ENCODE peak calls at places on chromosomes 12 and 14, in eight cellular contexts. X is fibroblast of pulmonary artery; T is naive thymus-derived CD4-positive, alpha-beta T cell; D is neuronal stem cell; Q is BJ; K is dorsolateral prefrontal cortex; P is AG10803; O is astrocyte. V is an unnamed sample.

GRCh38 chr12:2977776-2978175 is 18.6 kb downstream of the TEAD4 start:
- DNase-seq in D (no peak), K (no peak), T (no peak), X (no peak), Q (no peak), O (no peak), P (no peak), V (no peak)

GRCh38 chr14:39246618-39247017 is 12.9 kb downstream of the MIA2 start:
- DNase-seq in T (no peak), P (no peak), O (no peak), X (no peak), D (no peak), K (no peak), Q (no peak), V (no peak)

GRCh38 chr14:28365510-28365909 is 401.1 kb upstream of the FOXG1 start:
- DNase-seq in Q (no peak), T (no peak), D (no peak), X (no peak), P (no peak), K (no peak), O (no peak), V (no peak)

GRCh38 chr12:68189766-68190700 is 30.5 kb upstream of the IFNG start:
- DNase-seq in Q (no peak), P (peak; percentile 45), K (no peak), O (peak; percentile 89), D (no peak), X (peak; percentile 50), T (peak; percentile 46), V (no peak)

GRCh38 chr14:49051328-49052060 is 534.7 kb downstream of the RPS29 start:
- DNase-seq in K (no peak), X (no peak), P (peak; percentile 58), T (no peak), O (peak; percentile 64), Q (no peak), D (no peak), V (no peak)

GRCh38 chr12:45483571-45483970 is 245.9 kb upstream of the ARID2 start:
- DNase-seq in P (peak; percentile 28), Q (no peak), T (no peak), K (no peak), D (no peak), O (peak; percentile 33), X (peak; percentile 24), V (no peak)

GRCh38 chr14:60951781-60952435 is 29.0 kb downstream of the TRMT5 start:
- DNase-seq in X (no peak), K (no peak), O (peak; percentile 62), T (no peak), P (no peak), D (no peak), Q (no peak), V (no peak)

GRCh38 chr12:115155665-115156645 is 472.0 kb upstream of the TBX3 start:
- DNase-seq in P (peak; percentile 98), Q (peak; percentile 99), D (no peak), K (no peak), T (no peak), X (peak; percentile 87), O (peak; percentile 99), V (no peak)

GRCh38 chr14:32546246-32546645 is 217.1 kb downstream of the AKAP6 start:
- DNase-seq in P (no peak), T (no peak), X (no peak), Q (no peak), O (no peak), K (no peak), D (no peak), V (no peak)

GRCh38 chr14:91119556-91120311 is 5.9 kb downstream of the DGLUCY start:
- DNase-seq in X (peak; percentile 53), Q (peak; percentile 41), D (no peak), T (no peak), O (peak; percentile 73), P (peak; percentile 74), K (no peak), V (no peak)

GRCh38 chr14:49594347-49595089 is 4.2 kb upstream of the LRR1 start:
- DNase-seq in D (no peak), Q (no peak), K (no peak), O (peak; percentile 78), X (peak; percentile 75), T (no peak), P (no peak), V (peak; percentile 69)

GRCh38 chr12:6887460-6887859 is 14.4 kb upstream of the SPSB2 start:
- DNase-seq in X (no peak), Q (no peak), D (no peak), K (no peak), O (no peak), P (no peak), T (no peak), V (no peak)

GRCh38 chr12:67921286-67921685 is 68.0 kb upstream of the IFNG-AS1 start:
- DNase-seq in T (no peak), K (no peak), Q (no peak), X (no peak), P (no peak), O (peak; percentile 22), D (no peak), V (no peak)

GRCh38 chr12:44046732-44047417 is 211.0 kb downstream of the TMEM117 start:
- DNase-seq in D (no peak), Q (no peak), T (no peak), K (no peak), O (no peak), P (no peak), X (no peak), V (no peak)

GRCh38 chr12:124498178-124498869 is 69.1 kb downstream of the NCOR2 start:
- DNase-seq in X (peak; percentile 88), O (peak; percentile 81), K (no peak), D (no peak), P (peak; percentile 89), Q (no peak), T (no peak), V (no peak)

GRCh38 chr14:95445676-95446075 is 70.8 kb downstream of the SYNE3 start:
- DNase-seq in Q (no peak), O (no peak), P (no peak), T (no peak), K (no peak), D (no peak), X (no peak), V (no peak)

GRCh38 chr14:91983571-91983970 is 36.1 kb upstream of the FBLN5 start:
- DNase-seq in D (no peak), T (no peak), O (peak; percentile 18), P (no peak), Q (no peak), X (peak; percentile 33), K (no peak), V (no peak)

GRCh38 chr14:67566908-67567307 is 33.2 kb downstream of the PIGH start:
- DNase-seq in O (no peak), D (no peak), T (no peak), P (peak; percentile 29), K (peak; percentile 46), X (peak; percentile 23), Q (no peak), V (no peak)

GRCh38 chr12:113161415-113162016 is 12.0 kb downstream of the CFAP73 start:
- DNase-seq in Q (no peak), O (peak; percentile 23), T (no peak), K (peak; percentile 75), X (no peak), D (peak; percentile 97), P (no peak), V (peak; percentile 80)

GRCh38 chr12:52335598-52336262 is 14.5 kb upstream of the KRT83 start:
- DNase-seq in O (no peak), D (no peak), T (no peak), P (no peak), Q (no peak), K (no peak), X (no peak), V (no peak)

GRCh38 chr12:25583545-25583944 is 30.5 kb upstream of the LMNTD1 start:
- DNase-seq in D (no peak), K (no peak), Q (no peak), T (no peak), O (peak; percentile 29), X (peak; percentile 78), P (no peak), V (peak; percentile 76)

GRCh38 chr12:114194066-114194465 is 211.9 kb downstream of the TBX5 start:
- DNase-seq in K (no peak), P (no peak), Q (no peak), T (no peak), O (no peak), X (no peak), D (no peak), V (no peak)

GRCh38 chr14:72594099-72594901 is 299.6 kb downstream of the DPF3 start:
- DNase-seq in P (no peak), O (no peak), K (no peak), X (no peak), T (no peak), Q (no peak), D (no peak), V (no peak)

GRCh38 chr12:121009744-121010143 is 6.5 kb downstream of the C12orf43 start:
- DNase-seq in K (no peak), D (peak; percentile 20), X (peak; percentile 50), P (peak; percentile 28), T (no peak), Q (no peak), O (peak; percentile 22), V (peak; percentile 70)

GRCh38 chr12:22684526-22685118 is 59.7 kb downstream of the ETNK1 start:
- DNase-seq in Q (no peak), K (no peak), X (peak; percentile 74), O (peak; percentile 33), D (peak; percentile 27), P (peak; percentile 57), T (no peak), V (peak; percentile 53)

GRCh38 chr12:107108995-107109508 is 15.7 kb upstream of the CRY1 start:
- DNase-seq in D (no peak), P (no peak), O (no peak), T (no peak), K (no peak), Q (no peak), X (no peak), V (no peak)

GRCh38 chr14:60662987-60663386 is 13.7 kb upstream of the SIX1 start:
- DNase-seq in D (no peak), P (no peak), O (no peak), Q (no peak), T (no peak), K (no peak), X (no peak), V (no peak)

GRCh38 chr12:95386056-95386455 is 87.9 kb upstream of the METAP2 start:
- DNase-seq in X (no peak), P (peak; percentile 29), Q (no peak), O (no peak), K (no peak), T (no peak), D (no peak), V (no peak)
- H3K4me3 ChIP-seq in X (no peak overlapping the region), P (peak overlapping the region; percentile 51), Q (no peak overlapping the region), O (no peak overlapping the region), K (peak overlapping the region; percentile 29), T (no peak overlapping the region), D (no peak overlapping the region), V (no peak overlapping the region)

GRCh38 chr12:8087666-8088065 is 5.6 kb downstream of the NECAP1 start:
- DNase-seq in X (no peak), P (no peak), O (no peak), Q (no peak), D (no peak), K (no peak), T (no peak), V (no peak)
- H3K4me3 ChIP-seq in X (no peak overlapping the region), P (no peak overlapping the region), O (no peak overlapping the region), Q (no peak overlapping the region), D (no peak overlapping the region), K (no peak overlapping the region), T (no peak overlapping the region), V (no peak overlapping the region)

GRCh38 chr12:54028324-54029201 is at the start of gene HOXC6:
- DNase-seq in Q (no peak), K (no peak), D (no peak), O (no peak), P (peak; percentile 78), X (no peak), T (no peak), V (no peak)
- H3K4me3 ChIP-seq in Q (no peak within 1 kb of the TSS), K (no peak within 1 kb of the TSS), D (no peak within 1 kb of the TSS), O (no peak within 1 kb of the TSS), P (peak within 1 kb of the TSS; percentile 98), X (peak within 1 kb of the TSS; percentile 21), T (no peak within 1 kb of the TSS), V (peak within 1 kb of the TSS; percentile 37)

GRCh38 chr14:36667679-36668078 is 6.0 kb downstream of the PAX9 start:
- DNase-seq in Q (no peak), D (no peak), X (no peak), T (no peak), P (no peak), O (no peak), K (no peak), V (no peak)
- H3K4me3 ChIP-seq in Q (no peak overlapping the region), D (no peak overlapping the region), X (no peak overlapping the region), T (no peak overlapping the region), P (no peak overlapping the region), O (no peak overlapping the region), K (no peak overlapping the region), V (no peak overlapping the region)

V was measured in Caco-2.